ENCODE peak calls at places on chromosomes 1 and 21, in nine cellular contexts. H is testis; O is skeletal muscle cell; D is tibial nerve; K is cardiac fibroblast; Z is H7; W is CD8-positive, alpha-beta memory T cell; S is AG04450; B is stomach. C is an unnamed sample.
A peak's percentile ranks its signal among the peaks of the same experiment; 100 is the strongest.

GRCh38 chr1:9822897-9823692 is 670 bp downstream of the CLSTN1 start:
- DNase-seq in H (peak; percentile 35), O (no peak), D (no peak), K (peak; percentile 21), Z (peak; percentile 76), W (no peak), S (no peak), B (no peak), C (peak; percentile 39)

GRCh38 chr1:174740248-174740990 is 259.3 kb upstream of the CACYBP start:
- DNase-seq in H (no peak), O (peak; percentile 23), D (no peak), K (peak; percentile 54), Z (no peak), W (no peak), S (no peak), B (no peak), C (peak; percentile 57)

GRCh38 chr1:203672354-203672753 is 45.7 kb downstream of the ATP2B4 start:
- DNase-seq in H (no peak), O (no peak), D (no peak), K (no peak), Z (no peak), W (no peak), S (peak; percentile 67), B (no peak), C (peak; percentile 61)

GRCh38 chr1:182392045-182393028 is 747 bp upstream of the GLUL start:
- DNase-seq in H (peak; percentile 48), O (no peak), D (peak; percentile 23), K (peak; percentile 54), Z (no peak), W (no peak), S (no peak), B (peak; percentile 56), C (peak; percentile 58)

GRCh38 chr21:43916691-43917514 is 51.9 kb downstream of the AGPAT3 start:
- DNase-seq in H (no peak), O (no peak), D (no peak), K (no peak), Z (peak; percentile 76), W (peak; percentile 84), S (no peak), B (no peak), C (no peak)

GRCh38 chr1:242651817-242652216 is 127.3 kb upstream of the PLD5 start:
- DNase-seq in H (no peak), O (no peak), D (no peak), K (no peak), Z (peak; percentile 33), W (no peak), S (no peak), B (no peak), C (no peak)

GRCh38 chr1:109370712-109371270 is 26.9 kb downstream of the SORT1 start:
- DNase-seq in H (no peak), O (peak; percentile 91), D (peak; percentile 32), K (peak; percentile 94), Z (no peak), W (no peak), S (peak; percentile 90), B (no peak), C (peak; percentile 89)

GRCh38 chr1:183198463-183198862 is 12.4 kb downstream of the LAMC2 start:
- DNase-seq in H (peak; percentile 34), O (peak; percentile 91), D (no peak), K (peak; percentile 86), Z (no peak), W (no peak), S (peak; percentile 78), B (no peak), C (peak; percentile 91)

GRCh38 chr21:26781331-26781730 is 63.9 kb downstream of the ADAMTS1 start:
- DNase-seq in H (no peak), O (no peak), D (no peak), K (no peak), Z (no peak), W (no peak), S (no peak), B (no peak), C (no peak)

GRCh38 chr1:230167419-230167852 is 100.4 kb downstream of the GALNT2 start:
- DNase-seq in H (peak; percentile 23), O (no peak), D (no peak), K (peak; percentile 83), Z (peak; percentile 84), W (peak; percentile 38), S (no peak), B (no peak), C (peak; percentile 67)

GRCh38 chr1:156750932-156751723 is at the start of gene HDGF:
- DNase-seq in H (peak; percentile 54), O (no peak), D (peak; percentile 39), K (peak; percentile 37), Z (peak; percentile 85), W (no peak), S (no peak), B (peak; percentile 48), C (no peak)

GRCh38 chr21:39084073-39084472 is 99.2 kb downstream of the PSMG1 start:
- DNase-seq in H (no peak), O (no peak), D (no peak), K (no peak), Z (no peak), W (no peak), S (no peak), B (no peak), C (no peak)

GRCh38 chr21:39085843-39086415 is 97.3 kb downstream of the PSMG1 start:
- DNase-seq in H (no peak), O (no peak), D (no peak), K (no peak), Z (no peak), W (no peak), S (no peak), B (no peak), C (no peak)

GRCh38 chr21:39083377-39084008 is 99.8 kb downstream of the PSMG1 start:
- DNase-seq in H (peak; percentile 55), O (no peak), D (peak; percentile 50), K (peak; percentile 52), Z (no peak), W (no peak), S (no peak), B (peak; percentile 41), C (peak; percentile 71)

GRCh38 chr21:39086547-39086946 is 96.7 kb downstream of the PSMG1 start:
- DNase-seq in H (no peak), O (no peak), D (no peak), K (no peak), Z (peak; percentile 57), W (no peak), S (no peak), B (no peak), C (no peak)

GRCh38 chr21:39084979-39085729 is 98.1 kb downstream of the PSMG1 start:
- DNase-seq in H (no peak), O (no peak), D (no peak), K (no peak), Z (no peak), W (no peak), S (no peak), B (no peak), C (no peak)
- H3K4me3 ChIP-seq in H (no peak overlapping the region), O (no peak overlapping the region), D (no peak overlapping the region), K (no peak overlapping the region), Z (no peak overlapping the region), W (no peak overlapping the region), S (no peak overlapping the region), B (no peak overlapping the region), C (no peak overlapping the region)

GRCh38 chr1:178864326-178864725 is 6.6 kb downstream of the ANGPTL1 start:
- DNase-seq in H (no peak), O (no peak), D (no peak), K (no peak), Z (no peak), W (no peak), S (no peak), B (no peak), C (no peak)
- H3K4me3 ChIP-seq in H (no peak overlapping the region), O (no peak overlapping the region), D (no peak overlapping the region), K (no peak overlapping the region), Z (no peak overlapping the region), W (no peak overlapping the region), S (no peak overlapping the region), B (no peak overlapping the region), C (no peak overlapping the region)

GRCh38 chr1:186511761-186512637 is 51.1 kb upstream of the PDC start:
- DNase-seq in H (no peak), O (no peak), D (no peak), K (peak; percentile 24), Z (no peak), W (no peak), S (no peak), B (no peak), C (no peak)
- H3K4me3 ChIP-seq in H (no peak overlapping the region), O (no peak overlapping the region), D (no peak overlapping the region), K (no peak overlapping the region), Z (no peak overlapping the region), W (no peak overlapping the region), S (no peak overlapping the region), B (no peak overlapping the region), C (no peak overlapping the region)

GRCh38 chr1:207672525-207673130 is 27.7 kb downstream of the CR1L start:
- DNase-seq in H (no peak), O (peak; percentile 9), D (no peak), K (peak; percentile 55), Z (peak; percentile 80), W (no peak), S (no peak), B (peak; percentile 35), C (peak; percentile 37)

GRCh38 chr1:207666342-207666741 is 21.4 kb downstream of the CR1L start:
- DNase-seq in H (no peak), O (no peak), D (no peak), K (no peak), Z (no peak), W (no peak), S (no peak), B (no peak), C (no peak)

GRCh38 chr1:207670997-207671396 is 26.1 kb downstream of the CR1L start:
- DNase-seq in H (no peak), O (no peak), D (no peak), K (no peak), Z (no peak), W (no peak), S (no peak), B (no peak), C (no peak)

GRCh38 chr1:207670192-207670591 is 25.3 kb downstream of the CR1L start:
- DNase-seq in H (no peak), O (no peak), D (no peak), K (no peak), Z (no peak), W (no peak), S (no peak), B (no peak), C (no peak)

GRCh38 chr1:207669469-207670111 is 24.7 kb downstream of the CR1L start:
- DNase-seq in H (no peak), O (no peak), D (no peak), K (no peak), Z (no peak), W (no peak), S (no peak), B (no peak), C (no peak)
- H3K4me3 ChIP-seq in H (no peak overlapping the region), O (no peak overlapping the region), D (peak overlapping the region; percentile 19), K (no peak overlapping the region), Z (peak overlapping the region; percentile 10), W (no peak overlapping the region), S (no peak overlapping the region), B (peak overlapping the region; percentile 8), C (no peak overlapping the region)

GRCh38 chr1:61078611-61079010 is 3.8 kb upstream of the NFIA start:
- DNase-seq in H (no peak), O (no peak), D (no peak), K (no peak), Z (no peak), W (no peak), S (no peak), B (no peak), C (no peak)
- H3K4me3 ChIP-seq in H (no peak overlapping the region), O (peak overlapping the region; percentile 25), D (peak overlapping the region; percentile 48), K (no peak overlapping the region), Z (no peak overlapping the region), W (peak overlapping the region; percentile 61), S (no peak overlapping the region), B (peak overlapping the region; percentile 7), C (peak overlapping the region; percentile 63)

GRCh38 chr1:75136921-75137641 is 2.9 kb downstream of the LHX8 start:
- DNase-seq in H (no peak), O (no peak), D (no peak), K (peak; percentile 20), Z (peak; percentile 64), W (no peak), S (no peak), B (no peak), C (peak; percentile 17)
- H3K4me3 ChIP-seq in H (peak overlapping the region; percentile 39), O (no peak overlapping the region), D (no peak overlapping the region), K (no peak overlapping the region), Z (peak overlapping the region; percentile 50), W (no peak overlapping the region), S (no peak overlapping the region), B (no peak overlapping the region), C (no peak overlapping the region)

C was measured in fibroblast of pulmonary artery.